ENCODE peak calls at places on chromosomes 13 and 19, in four cellular contexts. G is CD4-positive, alpha-beta T cell; S is SW 1271; B is A673. O is an unnamed sample.

GRCh38 chr19:8973501-8974091 is 36.6 kb downstream of the MUC16 start:
- DNase-seq in G (no peak), S (no peak), B (peak), O (no peak)

GRCh38 chr19:14632286-14632685 is 42.4 kb downstream of the ADGRE3 start:
- DNase-seq in G (no peak), S (peak), B (peak), O (no peak)

GRCh38 chr19:34837262-34837661 is 64.2 kb upstream of the ZNF599 start:
- DNase-seq in G (no peak), S (no peak), B (no peak), O (no peak)

GRCh38 chr19:16875584-16876555 is 12.9 kb upstream of the F2RL3 start:
- DNase-seq in G (no peak), S (no peak), B (no peak), O (no peak)

GRCh38 chr19:33507021-33507956 is 14.3 kb downstream of the PEPD start:
- DNase-seq in G (no peak), S (no peak), B (no peak), O (no peak)

GRCh38 chr19:54728167-54728566 is 3.9 kb downstream of the KIR3DL3 start:
- DNase-seq in G (no peak), S (no peak), B (no peak), O (no peak)

GRCh38 chr19:29662604-29663404 is 2.5 kb upstream of the PLEKHF1 start:
- DNase-seq in G (no peak), S (peak), B (no peak), O (peak)

GRCh38 chr13:20360041-20360491 is 127.9 kb upstream of the GJB6 start:
- DNase-seq in G (no peak), S (no peak), B (peak), O (peak)

GRCh38 chr19:28307460-28307859 is 905.5 kb downstream of the UQCRFS1 start:
- DNase-seq in G (no peak), S (no peak), B (no peak), O (no peak)

GRCh38 chr19:38145627-38146026 is 78.4 kb downstream of the DPF1 start:
- DNase-seq in G (no peak), S (no peak), B (no peak), O (peak)

GRCh38 chr13:25046985-25047660 is 48.8 kb upstream of the PABPC3 start:
- DNase-seq in G (no peak), S (no peak), B (peak), O (no peak)

GRCh38 chr13:99419591-99420243 is 81.6 kb upstream of the TM9SF2 start:
- DNase-seq in G (no peak), S (no peak), B (no peak), O (no peak)

GRCh38 chr13:101596803-101597202 is 144.3 kb downstream of the ITGBL1 start:
- DNase-seq in G (no peak), S (no peak), B (no peak), O (no peak)

GRCh38 chr19:18439025-18439909 is 1.3 kb upstream of the ISYNA1 start:
- DNase-seq in G (no peak), S (peak), B (peak), O (no peak)

GRCh38 chr13:47480121-47480520 is 521.0 kb downstream of the SUCLA2 start:
- DNase-seq in G (no peak), S (no peak), B (no peak), O (peak)

GRCh38 chr19:45391871-45392665 is 12.8 kb downstream of the PPP1R13L start:
- DNase-seq in G (no peak), S (no peak), B (no peak), O (no peak)

GRCh38 chr13:73254827-73255226 is 196.0 kb downstream of the KLF5 start:
- DNase-seq in G (no peak), S (no peak), B (no peak), O (no peak)

GRCh38 chr19:51387924-51388389 is at the start of gene LIM2:
- DNase-seq in G (no peak), S (no peak), B (no peak), O (no peak)